ENCODE peak calls at places on chromosome 1, in ten cellular contexts. M is endothelial cell of umbilical vein, G is upper lobe of right lung, J is neural progenitor cell, P is hepatocyte, O is GM23248, T is PC-3, C is fibroblast of lung, U is dorsolateral prefrontal cortex, H is testis. K is an unnamed sample.

GRCh38 chr1:89552481-89553194 is 28.0 kb downstream of the LRRC8B start:
- DNase-seq in M (peak), G (no peak), J (no peak), P (no peak), O (peak), T (no peak), C (peak), U (no peak), H (no peak), K (no peak)

GRCh38 chr1:58331156-58331555 is 215.4 kb downstream of the OMA1 start:
- DNase-seq in M (no peak), G (no peak), J (no peak), P (no peak), O (peak), T (no peak), C (no peak), U (no peak), H (no peak), K (no peak)

GRCh38 chr1:27727126-27727525 is 1.4 kb downstream of the FAM76A start:
- DNase-seq in M (peak), G (no peak), J (no peak), P (no peak), O (peak), T (peak), C (peak), U (no peak), H (no peak), K (peak)

GRCh38 chr1:25486602-25487001 is 55.9 kb downstream of the MACO1 start:
- DNase-seq in M (no peak), G (no peak), J (no peak), P (no peak), O (peak), T (no peak), C (no peak), U (no peak), H (no peak), K (no peak)

GRCh38 chr1:162385702-162386101 is 4.2 kb downstream of the C1orf226 start:
- DNase-seq in M (no peak), G (no peak), J (no peak), P (no peak), O (no peak), T (no peak), C (no peak), U (no peak), H (no peak), K (no peak)

GRCh38 chr1:52748119-52748518 is 21.9 kb downstream of the ZYG11B start:
- DNase-seq in M (no peak), G (no peak), J (no peak), P (no peak), O (peak), T (peak), C (peak), U (no peak), H (no peak), K (no peak)

GRCh38 chr1:65992160-65993046 is 199.7 kb downstream of the PDE4B start:
- DNase-seq in M (no peak), G (no peak), J (peak), P (peak), O (no peak), T (peak), C (peak), U (peak), H (no peak), K (no peak)

GRCh38 chr1:60130703-60131102 is 57.1 kb upstream of the C1orf87 start:
- DNase-seq in M (no peak), G (no peak), J (no peak), P (no peak), O (peak), T (peak), C (peak), U (no peak), H (no peak), K (no peak)

GRCh38 chr1:116290085-116290670 is 82.9 kb upstream of the ATP1A1 start:
- DNase-seq in M (no peak), G (no peak), J (no peak), P (no peak), O (no peak), T (peak), C (no peak), U (no peak), H (no peak), K (no peak)

GRCh38 chr1:245871881-245872280 is 635.2 kb downstream of the SMYD3 start:
- DNase-seq in M (no peak), G (no peak), J (no peak), P (no peak), O (peak), T (no peak), C (no peak), U (no peak), H (no peak), K (no peak)

GRCh38 chr1:29478879-29479278 is 242.6 kb downstream of the PTPRU start:
- DNase-seq in M (no peak), G (no peak), J (no peak), P (no peak), O (no peak), T (no peak), C (no peak), U (no peak), H (no peak), K (no peak)

GRCh38 chr1:98865796-98866195 is 138.9 kb downstream of the PLPPR5 start:
- DNase-seq in M (no peak), G (no peak), J (no peak), P (no peak), O (no peak), T (no peak), C (no peak), U (no peak), H (no peak), K (no peak)

GRCh38 chr1:26923711-26924110 is 2.2 kb downstream of the NUDC start:
- DNase-seq in M (peak), G (no peak), J (no peak), P (no peak), O (peak), T (peak), C (no peak), U (no peak), H (no peak), K (peak)

GRCh38 chr1:226645279-226645976 is 93.7 kb downstream of the ITPKB start:
- DNase-seq in M (no peak), G (no peak), J (no peak), P (no peak), O (no peak), T (no peak), C (no peak), U (no peak), H (no peak), K (no peak)

GRCh38 chr1:64917328-64917861 is 49.0 kb downstream of the JAK1 start:
- DNase-seq in M (peak), G (no peak), J (peak), P (peak), O (peak), T (peak), C (peak), U (no peak), H (peak), K (peak)

GRCh38 chr1:21567241-21568005 is 58.2 kb downstream of the ALPL start:
- DNase-seq in M (no peak), G (no peak), J (no peak), P (no peak), O (peak), T (peak), C (peak), U (no peak), H (no peak), K (peak)

GRCh38 chr1:168348146-168348709 is 67.6 kb downstream of the TBX19 start:
- DNase-seq in M (peak), G (no peak), J (no peak), P (no peak), O (no peak), T (peak), C (peak), U (no peak), H (no peak), K (no peak)

GRCh38 chr1:183622884-183623785 is 12.4 kb downstream of the ARPC5 start:
- DNase-seq in M (peak), G (no peak), J (peak), P (peak), O (peak), T (peak), C (peak), U (peak), H (peak), K (peak)
- H3K27ac ChIP-seq in M (no peak), G (peak), J (no peak), P (peak), O (peak), T (peak), C (no peak), U (peak), H (no peak), K (no peak)

GRCh38 chr1:179038528-179039281 is 13.0 kb downstream of the FAM20B start:
- DNase-seq in M (no peak), G (no peak), J (no peak), P (no peak), O (peak), T (no peak), C (no peak), U (no peak), H (no peak), K (no peak)

GRCh38 chr1:179031855-179032513 is 6.3 kb downstream of the FAM20B start:
- DNase-seq in M (no peak), G (no peak), J (no peak), P (no peak), O (peak), T (peak), C (no peak), U (no peak), H (no peak), K (peak)

GRCh38 chr1:179031284-179031683 is 5.6 kb downstream of the FAM20B start:
- DNase-seq in M (no peak), G (no peak), J (no peak), P (no peak), O (no peak), T (no peak), C (no peak), U (no peak), H (no peak), K (no peak)

GRCh38 chr1:179036844-179037465 is 11.3 kb downstream of the FAM20B start:
- DNase-seq in M (peak), G (no peak), J (no peak), P (no peak), O (peak), T (peak), C (no peak), U (no peak), H (no peak), K (no peak)

GRCh38 chr1:179034720-179035119 is 9.0 kb downstream of the FAM20B start:
- DNase-seq in M (peak), G (no peak), J (no peak), P (no peak), O (peak), T (peak), C (peak), U (no peak), H (no peak), K (no peak)
- H3K4me3 ChIP-seq in M (no peak), G (no peak), J (no peak), P (no peak), O (no peak), T (no peak), C (no peak), U (no peak), H (no peak), K (no peak)

GRCh38 chr1:241592273-241592958 is 47.8 kb downstream of the CHML start:
- DNase-seq in M (no peak), G (no peak), J (no peak), P (no peak), O (peak), T (peak), C (no peak), U (no peak), H (no peak), K (no peak)

GRCh38 chr1:241591317-241591716 is 48.9 kb downstream of the CHML start:
- DNase-seq in M (no peak), G (no peak), J (no peak), P (peak), O (peak), T (peak), C (no peak), U (no peak), H (no peak), K (no peak)

GRCh38 chr1:241590734-241591133 is 49.4 kb downstream of the CHML start:
- DNase-seq in M (no peak), G (no peak), J (no peak), P (peak), O (no peak), T (no peak), C (no peak), U (no peak), H (no peak), K (no peak)

GRCh38 chr1:241593186-241593585 is 47.0 kb downstream of the CHML start:
- DNase-seq in M (no peak), G (no peak), J (no peak), P (no peak), O (peak), T (peak), C (peak), U (no peak), H (no peak), K (no peak)

GRCh38 chr1:241591736-241592135 is 48.4 kb downstream of the CHML start:
- DNase-seq in M (no peak), G (no peak), J (no peak), P (no peak), O (no peak), T (peak), C (no peak), U (no peak), H (no peak), K (no peak)
- H3K27ac ChIP-seq in M (no peak), G (no peak), J (no peak), P (peak), O (peak), T (peak), C (no peak), U (no peak), H (no peak), K (no peak)

GRCh38 chr1:230592848-230593247 is 49.4 kb upstream of the COG2 start:
- DNase-seq in M (no peak), G (no peak), J (no peak), P (no peak), O (no peak), T (no peak), C (no peak), U (no peak), H (no peak), K (no peak)
- H3K4me3 ChIP-seq in M (no peak), G (no peak), J (no peak), P (no peak), O (no peak), T (no peak), C (no peak), U (no peak), H (no peak), K (no peak)

K was measured in brain microvascular endothelial cell.